ENCODE peak calls at places on chromosome 5, in six cellular contexts. H is aorta, W is HL-60, N is tibial nerve, F is K562, L is fibroblast of the aortic adventitia. S is an unnamed sample.

GRCh38 chr5:113204525-113205161 is 228.0 kb downstream of the DCP2 start:
- DNase-seq in H (no peak), W (no peak), F (no peak), N (peak), L (peak), S (peak)

GRCh38 chr5:159199225-159199624 is 10.1 kb downstream of the RNF145 start:
- DNase-seq in L (no peak), H (no peak), F (no peak), N (no peak), W (no peak), S (no peak)

GRCh38 chr5:93294184-93294583 is 286.8 kb downstream of the NR2F1-AS1 start:
- DNase-seq in L (peak), W (no peak), H (no peak), N (no peak), F (no peak), S (peak)

GRCh38 chr5:19322716-19323485 is 665.1 kb downstream of the CDH18 start:
- DNase-seq in F (no peak), N (no peak), H (no peak), L (peak), W (no peak), S (peak)

GRCh38 chr5:88824892-88825781 is 57.8 kb downstream of the MEF2C start:
- DNase-seq in W (peak), N (no peak), L (peak), F (no peak), H (no peak), S (peak)

GRCh38 chr5:154970759-154971158 is 29.9 kb downstream of the MRPL22 start:
- DNase-seq in H (no peak), L (peak), N (no peak), W (no peak), F (no peak), S (peak)

GRCh38 chr5:110354341-110354740 is 372.1 kb downstream of the TMEM232 start:
- DNase-seq in W (no peak), F (no peak), H (no peak), N (no peak), L (peak), S (peak)

GRCh38 chr5:125140855-125141254 is 394.4 kb upstream of the ZNF608 start:
- DNase-seq in L (peak), F (no peak), H (no peak), N (no peak), W (no peak), S (peak)

GRCh38 chr5:1007681-1008450 is 736 bp upstream of the NKD2 start:
- DNase-seq in H (peak), W (no peak), N (peak), L (no peak), F (no peak), S (no peak)

GRCh38 chr5:66877843-66878242 is 281.6 kb downstream of the MAST4 start:
- DNase-seq in H (no peak), L (peak), F (no peak), N (no peak), W (no peak), S (peak)

GRCh38 chr5:180399931-180400330 is 46.8 kb upstream of the GFPT2 start:
- DNase-seq in H (peak), L (no peak), F (peak), W (no peak), N (no peak), S (no peak)

GRCh38 chr5:60295423-60295822 is 401.9 kb upstream of the PDE4D start:
- DNase-seq in F (no peak), L (peak), W (no peak), N (no peak), H (peak), S (peak)

GRCh38 chr5:80516826-80517225 is 28.9 kb downstream of the FAM151B start:
- DNase-seq in N (no peak), W (no peak), L (peak), F (peak), H (no peak), S (peak)

GRCh38 chr5:64766105-64766504 is 2.4 kb downstream of the SREK1IP1 start:
- DNase-seq in L (no peak), W (no peak), N (no peak), F (peak), H (no peak), S (no peak)

GRCh38 chr5:86526811-86527348 is 90.9 kb upstream of the COX7C start:
- DNase-seq in F (peak), L (no peak), N (no peak), W (no peak), H (no peak), S (no peak)

GRCh38 chr5:134451618-134452505 is 40.2 kb upstream of the CDKN2AIPNL start:
- DNase-seq in L (peak), F (peak), N (no peak), W (no peak), H (peak), S (peak)

GRCh38 chr5:121630402-121630801 is 221.3 kb upstream of the FTMT start:
- DNase-seq in L (peak), F (no peak), N (no peak), H (no peak), W (no peak), S (no peak)

GRCh38 chr5:131082034-131082550 is 83.0 kb downstream of the HINT1 start:
- DNase-seq in F (no peak), N (no peak), H (no peak), W (no peak), L (no peak), S (peak)

GRCh38 chr5:558326-558725 is 34.1 kb upstream of the SLC9A3 start:
- DNase-seq in F (no peak), N (no peak), H (no peak), L (no peak), W (no peak), S (no peak)

GRCh38 chr5:168654225-168654624 is 75.1 kb upstream of the PANK3 start:
- DNase-seq in H (no peak), N (peak), W (no peak), F (no peak), L (peak), S (no peak)

GRCh38 chr5:69484891-69485290 is 7.7 kb upstream of the OCLN start:
- DNase-seq in W (no peak), H (no peak), F (no peak), N (no peak), L (peak), S (peak)

GRCh38 chr5:56322592-56322991 is 89.5 kb upstream of the ANKRD55 start:
- DNase-seq in H (no peak), N (no peak), W (no peak), L (no peak), F (no peak), S (no peak)

GRCh38 chr5:157312492-157312891 is 46.6 kb downstream of the CYFIP2 start:
- DNase-seq in L (peak), W (peak), H (no peak), F (peak), N (no peak), S (peak)

GRCh38 chr5:170220196-170220595 is 12.6 kb upstream of the C5orf58 start:
- DNase-seq in W (no peak), F (no peak), N (no peak), H (no peak), L (no peak), S (no peak)

GRCh38 chr5:145830594-145830993 is 4.5 kb downstream of the PRELID2 start:
- DNase-seq in L (peak), N (no peak), H (no peak), F (no peak), W (no peak), S (peak)

GRCh38 chr5:6829150-6829784 is 116.0 kb downstream of the TENT4A start:
- DNase-seq in H (no peak), W (no peak), F (no peak), N (no peak), L (no peak), S (no peak)

GRCh38 chr5:75640395-75640794 is 29.1 kb downstream of the ANKDD1B start:
- DNase-seq in F (no peak), L (peak), N (no peak), W (no peak), H (no peak), S (peak)

GRCh38 chr5:78717674-78718073 is 69.1 kb upstream of the LHFPL2 start:
- DNase-seq in L (no peak), H (no peak), N (no peak), W (no peak), F (no peak), S (peak)

GRCh38 chr5:150641006-150641570 is 628 bp downstream of the SYNPO start:
- DNase-seq in H (peak), N (no peak), W (no peak), L (peak), F (no peak), S (peak)

GRCh38 chr5:56078675-56079500 is 84.1 kb upstream of the IL6ST start:
- DNase-seq in L (peak), W (no peak), H (no peak), F (no peak), N (peak), S (no peak)

GRCh38 chr5:26121343-26121742 is 917.0 kb downstream of the CDH9 start:
- DNase-seq in F (no peak), N (no peak), H (no peak), L (no peak), W (no peak), S (no peak)

GRCh38 chr5:95730011-95730700 is 980 bp upstream of the RHOBTB3 start:
- DNase-seq in W (no peak), L (no peak), N (no peak), F (no peak), H (no peak), S (no peak)
- H3K4me3 ChIP-seq in W (peak), L (peak), N (peak), F (peak), H (peak), S (peak)

GRCh38 chr5:177509361-177509951 is at the start of gene DOK3:
- DNase-seq in N (no peak), H (no peak), L (no peak), F (peak), W (peak), S (no peak)
- H3K4me3 ChIP-seq in N (peak), H (no peak), L (no peak), F (peak), W (peak), S (no peak)

DNA sequence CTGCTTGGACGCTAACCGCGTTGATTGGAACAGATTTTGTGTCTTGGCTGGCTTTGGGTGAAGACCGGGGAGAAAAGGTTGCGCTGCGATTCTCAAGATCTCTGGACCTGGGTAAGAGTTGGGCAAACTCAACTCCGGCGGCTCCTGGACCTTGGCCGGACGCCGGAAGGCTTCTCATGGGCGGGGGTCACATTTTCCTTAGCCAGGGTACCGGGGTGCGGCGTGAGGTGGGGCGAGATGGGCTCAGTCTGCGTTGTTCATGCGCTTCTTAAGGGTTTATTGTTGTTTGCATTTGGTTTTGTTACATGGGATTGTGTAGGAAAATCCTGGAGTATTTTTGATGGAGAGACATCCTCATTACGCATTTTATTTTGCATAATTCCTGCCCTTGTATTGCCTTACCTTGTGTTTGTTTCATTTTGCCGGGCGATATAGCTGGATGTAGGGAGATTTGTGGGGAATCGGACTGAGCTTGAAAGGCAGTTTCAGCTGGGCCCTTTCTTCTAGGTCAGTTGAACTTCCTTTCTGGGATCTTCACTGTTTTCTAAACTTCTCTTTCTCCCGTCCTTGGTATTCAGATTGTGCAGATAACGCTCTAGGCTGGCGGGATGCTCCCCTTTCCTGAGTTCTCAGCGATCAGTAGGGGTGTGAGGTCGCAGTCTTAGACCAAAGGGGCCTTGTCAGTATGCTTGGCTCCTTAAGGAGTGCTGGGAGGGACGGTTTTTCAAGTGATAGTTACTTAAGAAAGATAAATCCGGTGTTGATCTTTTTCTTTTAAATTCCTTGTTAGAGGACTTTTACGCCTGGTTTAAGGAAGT is 559 bp downstream of the MEGF10 start:
- DNase-seq in H (no peak), N (no peak), W (no peak), L (no peak), F (no peak), S (no peak)
- H3K4me3 ChIP-seq in H (no peak), N (peak), W (no peak), L (peak), F (no peak), S (peak)

GRCh38 chr5:50744761-50745160 is 78.3 kb downstream of the PARP8 start:
- DNase-seq in W (no peak), N (no peak), F (no peak), L (peak), H (no peak), S (peak)

GRCh38 chr5:50749873-50750272 is 83.4 kb downstream of the PARP8 start:
- DNase-seq in W (no peak), N (no peak), H (no peak), F (no peak), L (no peak), S (no peak)

GRCh38 chr5:50740832-50741231 is 74.4 kb downstream of the PARP8 start:
- DNase-seq in N (no peak), W (no peak), H (no peak), F (no peak), L (no peak), S (no peak)

GRCh38 chr5:50749181-50749580 is 82.7 kb downstream of the PARP8 start:
- DNase-seq in N (no peak), H (no peak), F (no peak), L (no peak), W (no peak), S (no peak)

DNA sequence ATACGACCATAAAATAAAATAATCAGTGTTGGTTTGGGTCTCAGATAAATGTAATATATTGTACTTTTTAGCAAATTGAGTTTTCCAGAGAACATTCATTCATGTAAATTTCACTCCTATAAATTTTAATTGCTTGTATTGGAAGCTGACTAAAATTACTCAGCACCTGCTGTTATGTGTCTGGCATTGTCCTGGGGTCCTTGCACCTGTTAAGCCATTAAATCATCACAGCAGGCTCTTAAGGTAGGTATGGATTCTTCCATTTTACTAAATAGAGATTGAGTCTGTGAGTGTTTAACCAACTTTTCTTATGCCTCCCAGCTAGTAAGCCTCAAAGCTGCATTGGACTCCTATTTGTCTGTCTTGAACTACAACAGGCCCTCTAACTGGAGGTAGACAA is 78.8 kb downstream of the PARP8 start:
- DNase-seq in F (no peak), N (no peak), H (no peak), L (no peak), W (no peak), S (no peak)
- H3K4me3 ChIP-seq in F (no peak), N (no peak), H (peak), L (peak), W (no peak), S (no peak)

DNA sequence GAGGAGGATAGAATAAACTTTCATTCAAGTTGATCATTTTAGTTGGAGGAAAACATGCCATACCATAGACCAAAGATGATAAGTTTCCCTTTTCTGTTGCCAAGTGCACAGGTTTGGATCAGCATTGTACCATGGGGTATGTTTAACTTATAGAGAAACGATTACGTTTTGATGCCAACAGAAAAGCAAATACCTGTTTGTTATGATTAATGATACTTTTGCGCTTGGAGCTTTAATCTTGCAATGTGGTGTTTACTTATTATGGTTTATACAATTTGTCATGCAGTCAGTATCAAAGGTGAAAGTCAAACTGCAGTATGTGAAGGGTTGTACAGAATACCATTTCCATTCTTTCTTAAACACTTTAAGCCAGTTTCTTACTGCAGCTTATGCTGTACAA is 13.2 kb upstream of the ARHGEF28 start:
- DNase-seq in W (no peak), H (no peak), F (no peak), N (no peak), L (no peak), S (no peak)
- H3K4me3 ChIP-seq in W (no peak), H (no peak), F (no peak), N (no peak), L (no peak), S (no peak)

GRCh38 chr5:35540002-35540401 is 77.7 kb upstream of the SPEF2 start:
- DNase-seq in W (no peak), N (no peak), L (no peak), H (no peak), F (no peak), S (no peak)

DNA sequence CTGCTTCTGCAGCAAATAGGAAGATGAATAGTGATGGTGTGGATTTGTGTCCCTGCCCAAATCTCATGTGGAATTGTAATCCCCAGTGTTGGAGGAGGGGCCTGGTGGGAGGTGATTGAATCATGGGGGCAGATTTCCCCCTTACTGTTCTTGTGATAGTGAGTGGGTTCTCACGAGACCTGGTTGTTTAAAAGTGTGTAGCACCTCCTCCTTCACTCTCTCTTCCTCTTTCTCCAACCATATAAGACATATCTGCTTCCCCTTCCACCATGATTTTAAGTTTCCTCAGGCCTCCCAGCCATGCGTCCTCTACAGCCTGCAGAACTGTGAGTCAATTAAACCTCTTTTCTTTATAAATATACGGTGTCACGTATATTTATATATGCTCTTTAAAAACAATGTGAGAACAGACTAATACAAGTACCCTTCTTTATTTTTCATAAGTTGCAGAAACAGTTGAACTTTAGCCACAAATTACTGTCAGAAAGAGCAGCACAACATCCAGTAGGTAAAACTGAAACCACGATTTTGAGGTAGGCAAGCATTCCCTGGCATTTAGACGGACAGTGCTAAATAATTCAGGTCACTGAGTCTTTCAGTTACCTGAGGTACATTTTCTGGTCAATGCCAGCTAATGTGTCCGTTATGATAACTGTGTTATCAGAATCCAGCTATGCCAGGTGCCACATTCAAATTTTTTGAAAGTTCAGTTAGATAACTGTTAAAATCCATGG is 79.3 kb upstream of the SPEF2 start:
- DNase-seq in F (no peak), H (no peak), L (no peak), W (peak), N (no peak), S (no peak)
- H3K4me3 ChIP-seq in F (no peak), H (no peak), L (no peak), W (no peak), N (no peak), S (no peak)

GRCh38 chr5:40080191-40080590 is 599.5 kb upstream of the PTGER4 start:
- DNase-seq in W (no peak), F (no peak), N (no peak), L (no peak), H (no peak), S (no peak)
- H3K4me3 ChIP-seq in W (no peak), F (no peak), N (no peak), L (no peak), H (no peak), S (no peak)

S was measured in astrocyte.